ENCODE peak calls at places on chromosomes 11 and 22, in eight cellular contexts. One of them, this sample, is unnamed.

GRCh38 chr22:46854125-46854870 is 91.8 kb downstream of the TBC1D22A start:
- DNase-seq in IMR-90: peak; percentile 15
- DNase-seq in heart right ventricle: peak; percentile 53
- DNase-seq in cardiac muscle cell: peak; percentile 45
- DNase-seq in lower leg skin: peak; percentile 55
- DNase-seq in fibroblast of the aortic adventitia: no peak
- DNase-seq in fibroblast of mammary gland: no peak
- DNase-seq in lung: peak; percentile 50
- DNase-seq in this sample: no peak

GRCh38 chr11:45106440-45106839 is 40.0 kb upstream of the PRDM11 start:
- DNase-seq in IMR-90: no peak
- DNase-seq in heart right ventricle: no peak
- DNase-seq in cardiac muscle cell: no peak
- DNase-seq in lower leg skin: no peak
- DNase-seq in fibroblast of the aortic adventitia: no peak
- DNase-seq in fibroblast of mammary gland: no peak
- DNase-seq in lung: no peak
- DNase-seq in this sample: no peak

GRCh38 chr11:118045191-118045590 is 31.7 kb upstream of the TMPRSS4 start:
- DNase-seq in IMR-90: no peak
- DNase-seq in heart right ventricle: no peak
- DNase-seq in cardiac muscle cell: no peak
- DNase-seq in lower leg skin: no peak
- DNase-seq in fibroblast of the aortic adventitia: no peak
- DNase-seq in fibroblast of mammary gland: no peak
- DNase-seq in lung: no peak
- DNase-seq in this sample: peak; percentile 36

GRCh38 chr22:28143961-28144745 is 225.1 kb upstream of the PITPNB start:
- DNase-seq in IMR-90: no peak
- DNase-seq in heart right ventricle: no peak
- DNase-seq in cardiac muscle cell: no peak
- DNase-seq in lower leg skin: no peak
- DNase-seq in fibroblast of the aortic adventitia: peak; percentile 65
- DNase-seq in fibroblast of mammary gland: no peak
- DNase-seq in lung: no peak
- DNase-seq in this sample: no peak

GRCh38 chr11:431921-432320 is 9.9 kb downstream of the ANO9 start:
- DNase-seq in IMR-90: no peak
- DNase-seq in heart right ventricle: no peak
- DNase-seq in cardiac muscle cell: no peak
- DNase-seq in lower leg skin: no peak
- DNase-seq in fibroblast of the aortic adventitia: no peak
- DNase-seq in fibroblast of mammary gland: no peak
- DNase-seq in lung: no peak
- DNase-seq in this sample: no peak

GRCh38 chr11:60121259-60121658 is 32.8 kb downstream of the MS4A2 start:
- DNase-seq in IMR-90: no peak
- DNase-seq in heart right ventricle: no peak
- DNase-seq in cardiac muscle cell: peak; percentile 0
- DNase-seq in lower leg skin: no peak
- DNase-seq in fibroblast of the aortic adventitia: no peak
- DNase-seq in fibroblast of mammary gland: no peak
- DNase-seq in lung: no peak
- DNase-seq in this sample: no peak

GRCh38 chr22:22892096-22893052 is 4.8 kb downstream of the IGLL5 start:
- DNase-seq in IMR-90: no peak
- DNase-seq in heart right ventricle: no peak
- DNase-seq in cardiac muscle cell: no peak
- DNase-seq in lower leg skin: no peak
- DNase-seq in fibroblast of the aortic adventitia: no peak
- DNase-seq in fibroblast of mammary gland: no peak
- DNase-seq in lung: no peak
- DNase-seq in this sample: no peak

GRCh38 chr11:88174627-88175003 is 628 bp downstream of the RAB38 start:
- DNase-seq in IMR-90: peak; percentile 86
- DNase-seq in heart right ventricle: peak; percentile 50
- DNase-seq in cardiac muscle cell: peak; percentile 81
- DNase-seq in lower leg skin: peak; percentile 62
- DNase-seq in fibroblast of the aortic adventitia: peak; percentile 90
- DNase-seq in fibroblast of mammary gland: peak; percentile 80
- DNase-seq in lung: peak; percentile 67
- DNase-seq in this sample: peak; percentile 76

GRCh38 chr22:48943567-48944432 is 883.9 kb downstream of the BRD1 start:
- DNase-seq in IMR-90: no peak
- DNase-seq in heart right ventricle: no peak
- DNase-seq in cardiac muscle cell: no peak
- DNase-seq in lower leg skin: peak; percentile 8
- DNase-seq in fibroblast of the aortic adventitia: no peak
- DNase-seq in fibroblast of mammary gland: no peak
- DNase-seq in lung: peak; percentile 27
- DNase-seq in this sample: peak; percentile 17

GRCh38 chr11:35178862-35179261 is 39.9 kb downstream of the CD44 start:
- DNase-seq in IMR-90: peak; percentile 35
- DNase-seq in heart right ventricle: no peak
- DNase-seq in cardiac muscle cell: no peak
- DNase-seq in lower leg skin: peak; percentile 59
- DNase-seq in fibroblast of the aortic adventitia: peak; percentile 24
- DNase-seq in fibroblast of mammary gland: peak; percentile 69
- DNase-seq in lung: no peak
- DNase-seq in this sample: peak; percentile 45

GRCh38 chr22:28837640-28838039 is 37.3 kb upstream of the XBP1 start:
- DNase-seq in IMR-90: no peak
- DNase-seq in heart right ventricle: no peak
- DNase-seq in cardiac muscle cell: no peak
- DNase-seq in lower leg skin: no peak
- DNase-seq in fibroblast of the aortic adventitia: no peak
- DNase-seq in fibroblast of mammary gland: no peak
- DNase-seq in lung: no peak
- DNase-seq in this sample: no peak

GRCh38 chr11:7019500-7020182 is 505 bp downstream of the ZNF214 start:
- DNase-seq in IMR-90: peak; percentile 20
- DNase-seq in heart right ventricle: peak; percentile 13
- DNase-seq in cardiac muscle cell: peak; percentile 42
- DNase-seq in lower leg skin: no peak
- DNase-seq in fibroblast of the aortic adventitia: no peak
- DNase-seq in fibroblast of mammary gland: peak; percentile 18
- DNase-seq in lung: no peak
- DNase-seq in this sample: no peak

GRCh38 chr22:36998620-36999351 is 20.5 kb downstream of the TST start:
- DNase-seq in IMR-90: peak; percentile 15
- DNase-seq in heart right ventricle: no peak
- DNase-seq in cardiac muscle cell: peak; percentile 21
- DNase-seq in lower leg skin: no peak
- DNase-seq in fibroblast of the aortic adventitia: peak; percentile 18
- DNase-seq in fibroblast of mammary gland: peak; percentile 51
- DNase-seq in lung: no peak
- DNase-seq in this sample: peak; percentile 19

GRCh38 chr11:79100093-79100704 is 340.6 kb downstream of the TENM4 start:
- DNase-seq in IMR-90: peak; percentile 55
- DNase-seq in heart right ventricle: no peak
- DNase-seq in cardiac muscle cell: peak; percentile 77
- DNase-seq in lower leg skin: no peak
- DNase-seq in fibroblast of the aortic adventitia: peak; percentile 70
- DNase-seq in fibroblast of mammary gland: peak; percentile 62
- DNase-seq in lung: peak; percentile 45
- DNase-seq in this sample: peak; percentile 52
- TF ChIP-seq CTCF in IMR-90: peak; percentile 77
- TF ChIP-seq CTCF in heart right ventricle: peak; percentile 63
- TF ChIP-seq CTCF in cardiac muscle cell: peak; percentile 88
- TF ChIP-seq CTCF in lower leg skin: no peak
- TF ChIP-seq CTCF in fibroblast of the aortic adventitia: peak; percentile 91
- TF ChIP-seq CTCF in fibroblast of mammary gland: peak; percentile 85
- TF ChIP-seq CTCF in lung: peak; percentile 38
- TF ChIP-seq CTCF in this sample: peak; percentile 60

DNA sequence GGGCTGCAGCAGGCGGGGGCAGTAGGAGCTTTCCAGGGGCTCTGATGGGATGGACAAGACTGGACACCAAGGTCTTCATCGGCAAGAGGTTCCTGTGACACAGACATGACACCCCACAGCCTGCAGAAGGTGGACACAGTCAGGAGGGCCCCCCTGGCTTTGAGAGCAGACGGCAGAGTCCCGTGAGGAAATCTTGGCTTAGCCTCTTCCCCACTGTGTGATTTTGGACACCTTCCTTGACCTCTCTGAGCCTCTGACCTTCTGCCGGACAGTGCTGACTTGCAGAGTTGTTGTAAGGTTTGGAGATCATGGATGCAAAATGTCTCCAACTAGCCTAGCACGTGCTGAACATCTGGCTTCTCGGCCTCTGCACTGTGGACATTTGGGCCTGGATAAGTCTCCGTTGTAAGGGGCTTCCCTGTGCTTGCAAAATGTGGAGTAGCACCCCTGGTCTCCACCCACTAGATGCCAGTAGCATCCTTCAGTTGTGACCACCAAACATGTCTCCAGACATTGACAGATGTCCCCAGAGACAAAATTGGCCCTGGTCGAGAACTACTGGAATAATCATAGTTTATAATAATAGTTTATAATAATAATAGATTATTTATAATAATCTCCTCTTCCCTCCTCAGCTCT is 54.6 kb downstream of the MCM5 start:
- DNase-seq in IMR-90: no peak
- DNase-seq in heart right ventricle: peak; percentile 25
- DNase-seq in cardiac muscle cell: no peak
- DNase-seq in lower leg skin: no peak
- DNase-seq in fibroblast of the aortic adventitia: no peak
- DNase-seq in fibroblast of mammary gland: no peak
- DNase-seq in lung: no peak
- DNase-seq in this sample: no peak
- TF ChIP-seq CTCF in IMR-90: no peak
- TF ChIP-seq CTCF in heart right ventricle: peak; percentile 22
- TF ChIP-seq CTCF in cardiac muscle cell: peak; percentile 8
- TF ChIP-seq CTCF in lower leg skin: no peak
- TF ChIP-seq CTCF in fibroblast of the aortic adventitia: no peak
- TF ChIP-seq CTCF in fibroblast of mammary gland: no peak
- TF ChIP-seq CTCF in lung: no peak
- TF ChIP-seq CTCF in this sample: no peak

GRCh38 chr11:17722000-17722643 is 2.8 kb downstream of the MYOD1 start:
- DNase-seq in IMR-90: peak; percentile 11
- DNase-seq in heart right ventricle: no peak
- DNase-seq in cardiac muscle cell: peak; percentile 30
- DNase-seq in lower leg skin: no peak
- DNase-seq in fibroblast of the aortic adventitia: peak; percentile 28
- DNase-seq in fibroblast of mammary gland: peak; percentile 31
- DNase-seq in lung: no peak
- DNase-seq in this sample: no peak
- TF ChIP-seq CTCF in IMR-90: peak; percentile 40
- TF ChIP-seq CTCF in heart right ventricle: no peak
- TF ChIP-seq CTCF in cardiac muscle cell: peak; percentile 61
- TF ChIP-seq CTCF in lower leg skin: no peak
- TF ChIP-seq CTCF in fibroblast of the aortic adventitia: peak; percentile 58
- TF ChIP-seq CTCF in fibroblast of mammary gland: peak; percentile 57
- TF ChIP-seq CTCF in lung: no peak
- TF ChIP-seq CTCF in this sample: no peak

GRCh38 chr22:21593406-21594232 is 26.1 kb downstream of the UBE2L3 start:
- DNase-seq in IMR-90: no peak
- DNase-seq in heart right ventricle: peak; percentile 61
- DNase-seq in cardiac muscle cell: no peak
- DNase-seq in lower leg skin: no peak
- DNase-seq in fibroblast of the aortic adventitia: no peak
- DNase-seq in fibroblast of mammary gland: no peak
- DNase-seq in lung: no peak
- DNase-seq in this sample: no peak
- TF ChIP-seq CTCF in IMR-90: peak; percentile 18
- TF ChIP-seq CTCF in heart right ventricle: peak; percentile 9
- TF ChIP-seq CTCF in cardiac muscle cell: peak; percentile 34
- TF ChIP-seq CTCF in lower leg skin: no peak
- TF ChIP-seq CTCF in fibroblast of the aortic adventitia: peak; percentile 25
- TF ChIP-seq CTCF in fibroblast of mammary gland: peak; percentile 30
- TF ChIP-seq CTCF in lung: no peak
- TF ChIP-seq CTCF in this sample: no peak

GRCh38 chr22:24550028-24550901 is 4.7 kb downstream of the GUCD1 start:
- DNase-seq in IMR-90: no peak
- DNase-seq in heart right ventricle: no peak
- DNase-seq in cardiac muscle cell: peak; percentile 8
- DNase-seq in lower leg skin: no peak
- DNase-seq in fibroblast of the aortic adventitia: peak; percentile 15
- DNase-seq in fibroblast of mammary gland: no peak
- DNase-seq in lung: no peak
- DNase-seq in this sample: no peak
- TF ChIP-seq CTCF in IMR-90: no peak
- TF ChIP-seq CTCF in heart right ventricle: no peak
- TF ChIP-seq CTCF in cardiac muscle cell: no peak
- TF ChIP-seq CTCF in lower leg skin: no peak
- TF ChIP-seq CTCF in fibroblast of the aortic adventitia: no peak
- TF ChIP-seq CTCF in fibroblast of mammary gland: no peak
- TF ChIP-seq CTCF in lung: no peak
- TF ChIP-seq CTCF in this sample: no peak

GRCh38 chr11:77062924-77063323 is 3.8 kb upstream of the CAPN5 start:
- DNase-seq in IMR-90: no peak
- DNase-seq in heart right ventricle: no peak
- DNase-seq in cardiac muscle cell: no peak
- DNase-seq in lower leg skin: no peak
- DNase-seq in fibroblast of the aortic adventitia: no peak
- DNase-seq in fibroblast of mammary gland: no peak
- DNase-seq in lung: no peak
- DNase-seq in this sample: no peak
- TF ChIP-seq CTCF in IMR-90: no peak
- TF ChIP-seq CTCF in heart right ventricle: no peak
- TF ChIP-seq CTCF in cardiac muscle cell: peak; percentile 8
- TF ChIP-seq CTCF in lower leg skin: no peak
- TF ChIP-seq CTCF in fibroblast of the aortic adventitia: peak; percentile 17
- TF ChIP-seq CTCF in fibroblast of mammary gland: peak; percentile 16
- TF ChIP-seq CTCF in lung: no peak
- TF ChIP-seq CTCF in this sample: no peak

DNA sequence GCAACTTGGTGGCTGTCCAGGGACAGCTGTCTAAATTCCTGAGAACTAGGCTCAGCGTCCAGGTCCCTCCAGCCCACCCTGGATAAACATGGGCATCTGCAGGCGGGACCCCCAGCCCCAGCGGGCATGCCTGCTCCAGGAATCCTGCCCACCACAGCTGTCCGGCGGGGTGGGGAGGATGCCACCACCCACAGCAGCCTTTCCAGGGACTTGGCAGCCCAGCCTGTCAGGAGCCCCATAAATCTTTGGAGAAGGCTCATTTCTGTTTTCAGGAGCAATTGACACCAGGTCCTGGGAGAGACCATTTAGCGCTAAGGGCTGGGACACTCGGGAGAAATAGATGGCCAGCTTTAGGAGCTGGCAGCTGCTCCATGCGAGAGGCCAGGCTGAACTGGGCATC is 358.9 kb downstream of the CADM1 start:
- DNase-seq in IMR-90: no peak
- DNase-seq in heart right ventricle: no peak
- DNase-seq in cardiac muscle cell: no peak
- DNase-seq in lower leg skin: no peak
- DNase-seq in fibroblast of the aortic adventitia: no peak
- DNase-seq in fibroblast of mammary gland: no peak
- DNase-seq in lung: no peak
- DNase-seq in this sample: no peak
- TF ChIP-seq CTCF in IMR-90: no peak
- TF ChIP-seq CTCF in heart right ventricle: no peak
- TF ChIP-seq CTCF in cardiac muscle cell: no peak
- TF ChIP-seq CTCF in lower leg skin: no peak
- TF ChIP-seq CTCF in fibroblast of the aortic adventitia: no peak
- TF ChIP-seq CTCF in fibroblast of mammary gland: no peak
- TF ChIP-seq CTCF in lung: no peak
- TF ChIP-seq CTCF in this sample: no peak